ENCODE peak calls at places on chromosomes 13 and 19, in four cellular contexts. Y is C1 segment of cervical spinal cord; K is activated CD8-positive, alpha-beta memory T cell treated with anti-CD3 and anti-CD28 coated beads for 1 hour; A is Ammon's horn. M is an unnamed sample.

GRCh38 chr19:55101261-55101660 is 16.2 kb downstream of the PPP1R12C start:
- DNase-seq in Y (no peak), K (no peak), A (no peak), M (no peak)

GRCh38 chr19:58468216-58468839 is 1.4 kb downstream of the ZNF324 start:
- DNase-seq in Y (no peak), K (no peak), A (no peak), M (no peak)

GRCh38 chr19:17318966-17319365 is 9.6 kb downstream of the DDA1 start:
- DNase-seq in Y (no peak), K (no peak), A (no peak), M (no peak)

GRCh38 chr19:5059191-5059579 is 90.3 kb downstream of the KDM4B start:
- DNase-seq in Y (no peak), K (no peak), A (no peak), M (no peak)

GRCh38 chr13:67148219-67148583 is 81.9 kb downstream of the PCDH9 start:
- DNase-seq in Y (no peak), K (no peak), A (no peak), M (peak)

GRCh38 chr19:34513767-34514166 is 32.2 kb downstream of the WTIP start:
- DNase-seq in Y (no peak), K (no peak), A (no peak), M (no peak)

GRCh38 chr19:30003862-30004261 is 61.8 kb downstream of the URI1 start:
- DNase-seq in Y (no peak), K (no peak), A (peak), M (no peak)

GRCh38 chr13:114151031-114151430 is 18.6 kb upstream of the RASA3 start:
- DNase-seq in Y (no peak), K (no peak), A (no peak), M (no peak)

GRCh38 chr19:2867025-2867991 is at the start of gene ZNF556:
- DNase-seq in Y (no peak), K (no peak), A (peak), M (no peak)

GRCh38 chr13:79560954-79561353 is 80.0 kb downstream of the NDFIP2 start:
- DNase-seq in Y (no peak), K (no peak), A (no peak), M (no peak)

GRCh38 chr19:50992666-50993035 is 8.8 kb downstream of the KLK8 start:
- DNase-seq in Y (no peak), K (no peak), A (no peak), M (no peak)

GRCh38 chr13:26679411-26679810 is 81.2 kb downstream of the GPR12 start:
- DNase-seq in Y (no peak), K (no peak), A (no peak), M (peak)

GRCh38 chr19:4754248-4754647 is 30.6 kb upstream of the DPP9 start:
- DNase-seq in Y (no peak), K (no peak), A (no peak), M (no peak)

GRCh38 chr19:23787106-23787505 is 28.4 kb upstream of the ZNF681 start:
- DNase-seq in Y (no peak), K (no peak), A (no peak), M (peak)

GRCh38 chr19:50203281-50204080 is at the start of gene MYH14:
- DNase-seq in Y (peak), K (no peak), A (peak), M (peak)

GRCh38 chr19:16637535-16637934 is 9.5 kb upstream of the MED26 start:
- DNase-seq in Y (no peak), K (no peak), A (no peak), M (no peak)

GRCh38 chr13:42969558-42970172 is 22.4 kb downstream of the EPSTI1 start:
- DNase-seq in Y (peak), K (peak), A (peak), M (peak)

GRCh38 chr13:27405521-27406134 is 18.8 kb upstream of the GTF3A start:
- DNase-seq in Y (no peak), K (no peak), A (no peak), M (no peak)

GRCh38 chr13:30615851-30616311 is 1.8 kb upstream of the USPL1 start:
- DNase-seq in Y (no peak), K (no peak), A (no peak), M (no peak)

GRCh38 chr13:28327761-28328607 is 166.9 kb downstream of the FLT1 start:
- DNase-seq in Y (no peak), K (no peak), A (no peak), M (no peak)

GRCh38 chr13:24650157-24650556 is 30.1 kb upstream of the ATP12A start:
- DNase-seq in Y (no peak), K (no peak), A (no peak), M (no peak)

GRCh38 chr13:53005631-53006030 is 23.0 kb upstream of the OLFM4 start:
- DNase-seq in Y (no peak), K (no peak), A (no peak), M (no peak)

GRCh38 chr19:39405261-39405912 is 1.3 kb upstream of the ZFP36 start:
- DNase-seq in Y (no peak), K (no peak), A (no peak), M (no peak)

GRCh38 chr19:18278521-18279265 is 2.7 kb downstream of the JUND start:
- DNase-seq in Y (no peak), K (no peak), A (no peak), M (peak)

GRCh38 chr13:47959468-47960088 is 41.5 kb downstream of the SUCLA2 start:
- DNase-seq in Y (no peak), K (no peak), A (no peak), M (no peak)

GRCh38 chr19:15421726-15422260 is 3.0 kb upstream of the AKAP8L start:
- DNase-seq in Y (peak), K (no peak), A (peak), M (no peak)

GRCh38 chr13:46633416-46633815 is 80.4 kb downstream of the LRCH1 start:
- DNase-seq in Y (no peak), K (no peak), A (no peak), M (peak)

GRCh38 chr13:99821741-99822140 is 149.8 kb downstream of the ZIC5 start:
- DNase-seq in Y (no peak), K (no peak), A (no peak), M (no peak)

GRCh38 chr19:8585894-8586750 is 8.9 kb upstream of the MYO1F start:
- DNase-seq in Y (no peak), K (peak), A (no peak), M (no peak)

GRCh38 chr19:32404213-32404938 is 1.2 kb upstream of the DPY19L3 start:
- DNase-seq in Y (no peak), K (no peak), A (no peak), M (no peak)

GRCh38 chr19:39915101-39915847 is 19.2 kb downstream of the FCGBP start:
- DNase-seq in Y (no peak), K (no peak), A (no peak), M (no peak)

GRCh38 chr19:1074512-1075283 is 7.7 kb downstream of the ARHGAP45 start:
- DNase-seq in Y (no peak), K (peak), A (peak), M (no peak)

GRCh38 chr13:37381502-37381901 is 217.1 kb downstream of the POSTN start:
- DNase-seq in Y (no peak), K (no peak), A (no peak), M (no peak)

GRCh38 chr19:20863176-20863575 is 59.9 kb upstream of the ZNF85 start:
- DNase-seq in Y (no peak), K (no peak), A (no peak), M (no peak)

GRCh38 chr19:16645140-16645539 is 14.8 kb downstream of the SMIM7 start:
- DNase-seq in Y (peak), K (no peak), A (peak), M (no peak)

GRCh38 chr13:77691871-77692270 is 5.6 kb upstream of the SLAIN1 start:
- DNase-seq in Y (no peak), K (no peak), A (no peak), M (no peak)

M was measured in brain microvascular endothelial cell.